ENCODE peak calls at places on chromosome 7, in four cellular contexts. J is H1, N is HepG2, G is GM12878. M is an unnamed sample.

GRCh38 chr7:137001041-137001440 is 132.6 kb downstream of the CHRM2 start:
- DNase-seq in J (no peak), N (no peak), G (no peak), M (no peak)

GRCh38 chr7:140041626-140042385 is 20.9 kb downstream of the PARP12 start:
- DNase-seq in J (no peak), N (no peak), G (no peak), M (no peak)

GRCh38 chr7:107075863-107076574 is 31.5 kb downstream of the PRKAR2B start:
- DNase-seq in J (no peak), N (no peak), G (no peak), M (no peak)

GRCh38 chr7:70665997-70666396 is 465.9 kb upstream of the GALNT17 start:
- DNase-seq in J (no peak), N (no peak), G (no peak), M (no peak)

GRCh38 chr7:83550100-83550499 is 98.8 kb downstream of the SEMA3E start:
- DNase-seq in J (no peak), N (no peak), G (no peak), M (no peak)

GRCh38 chr7:128307066-128307465 is 36.6 kb downstream of the RBM28 start:
- DNase-seq in J (no peak), N (no peak), G (no peak), M (no peak)

GRCh38 chr7:149027560-149028345 is 552 bp downstream of the PDIA4 start:
- DNase-seq in J (no peak), N (no peak), G (no peak), M (peak; percentile 50)

GRCh38 chr7:144835166-144835611 is 664 bp downstream of the TPK1 start:
- DNase-seq in J (no peak), N (peak; percentile 1), G (peak; percentile 21), M (peak; percentile 65)

GRCh38 chr7:135744938-135745701 is 3.5 kb downstream of the FAM180A start:
- DNase-seq in J (no peak), N (no peak), G (no peak), M (no peak)
- TF ChIP-seq TCF12 in J (no peak), N (no peak), G (no peak), M (no peak)

DNA sequence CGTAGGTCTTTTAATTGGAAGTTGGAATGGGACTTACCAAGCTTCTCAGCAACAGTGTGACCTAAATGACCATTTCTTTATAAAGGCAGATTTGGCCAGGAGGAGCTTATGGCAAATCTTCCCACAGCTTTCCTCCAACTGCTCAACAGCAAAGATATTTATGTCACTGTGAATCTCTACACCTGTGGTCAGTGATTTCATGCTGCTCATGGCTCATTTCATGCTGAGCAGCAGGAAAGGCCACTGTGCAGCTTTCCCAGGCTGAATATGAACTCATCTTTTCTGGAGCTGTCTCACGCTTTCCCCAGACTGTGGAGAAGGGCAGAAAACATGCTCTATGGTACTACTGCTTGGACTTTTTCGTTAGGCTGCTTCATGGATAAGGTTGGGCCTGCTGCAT is 29.8 kb downstream of the CALCR start:
- DNase-seq in J (no peak), N (no peak), G (no peak), M (no peak)
- TF ChIP-seq TCF12 in J (no peak), N (no peak), G (no peak), M (no peak)

GRCh38 chr7:17307969-17308648 is 9.7 kb downstream of the AHR start:
- DNase-seq in J (no peak), N (no peak), G (no peak), M (no peak)

GRCh38 chr7:17307558-17307957 is 9.1 kb downstream of the AHR start:
- DNase-seq in J (no peak), N (no peak), G (no peak), M (no peak)

GRCh38 chr7:17304926-17305325 is 6.5 kb downstream of the AHR start:
- DNase-seq in J (no peak), N (no peak), G (no peak), M (no peak)

GRCh38 chr7:17307033-17307432 is 8.6 kb downstream of the AHR start:
- DNase-seq in J (no peak), N (peak; percentile 49), G (no peak), M (no peak)

DNA sequence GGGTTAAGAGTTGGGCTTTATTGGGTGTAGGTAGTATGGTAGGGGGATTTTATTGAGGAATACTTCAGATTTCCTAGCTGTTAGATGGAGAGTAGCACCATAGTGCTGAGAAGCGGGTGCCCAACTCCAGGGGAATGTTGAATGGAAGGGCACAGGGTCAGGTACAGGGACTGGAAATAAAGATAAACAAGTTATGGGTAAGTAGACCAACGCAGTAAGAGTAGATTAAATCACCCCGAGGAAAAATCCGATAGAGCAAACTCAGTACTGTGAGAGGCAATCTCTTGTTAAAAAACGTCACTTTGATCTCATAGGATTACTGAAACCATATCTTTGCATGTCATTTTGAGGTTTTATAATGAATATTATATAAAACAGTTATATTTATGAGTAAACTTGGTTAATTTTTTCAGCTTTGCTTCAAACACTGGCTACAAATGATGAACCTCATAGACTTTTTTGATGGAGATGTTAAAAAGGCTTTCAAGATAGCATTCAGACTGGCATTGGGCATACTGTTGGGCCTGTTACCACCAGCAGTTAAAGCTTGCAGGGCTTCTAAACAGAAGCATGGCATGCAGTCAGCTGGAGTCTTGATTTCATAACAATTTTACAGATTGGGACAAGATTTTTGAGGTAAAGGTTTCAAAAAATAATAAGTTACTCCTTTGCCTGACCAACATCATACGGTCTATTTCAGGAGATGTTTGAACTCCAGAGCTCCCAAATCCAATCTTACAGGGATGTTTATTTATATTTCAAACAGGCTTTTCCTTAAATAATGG is 7.1 kb downstream of the AHR start:
- DNase-seq in J (no peak), N (no peak), G (no peak), M (no peak)
- TF ChIP-seq TCF12 in J (no peak), N (no peak), G (no peak), M (no peak)

GRCh38 chr7:43650457-43651052 is 67.6 kb downstream of the STK17A start:
- DNase-seq in J (no peak), N (no peak), G (no peak), M (no peak)
- TF ChIP-seq TCF12 in J (no peak), N (no peak), G (no peak), M (peak; percentile 47)

DNA sequence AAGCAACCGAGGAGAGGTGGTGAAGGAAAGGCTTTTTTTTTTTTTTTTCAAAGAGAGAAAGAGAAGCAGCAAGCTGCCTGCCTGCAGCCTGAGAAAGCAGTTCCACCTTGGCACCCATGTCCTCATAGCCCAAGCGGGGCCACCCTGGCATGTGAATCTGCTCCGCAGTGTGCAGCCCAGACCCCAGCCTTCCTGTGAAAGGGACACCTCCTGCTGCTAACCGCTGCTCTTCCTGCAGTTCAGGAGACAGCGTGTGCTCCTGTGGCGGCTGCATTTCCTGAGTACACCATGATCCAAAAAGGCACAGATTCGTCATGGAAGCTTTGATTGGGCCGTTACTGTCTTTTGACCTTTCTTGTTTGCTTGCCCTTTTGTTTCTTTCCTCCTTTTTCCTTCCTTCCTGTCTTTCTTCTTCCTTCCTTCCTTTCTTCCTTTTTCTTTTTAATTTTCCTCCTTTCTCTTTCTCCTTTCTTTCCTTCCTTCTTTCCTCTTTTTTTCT is 38.1 kb downstream of the IKZF1 start:
- DNase-seq in J (no peak), N (no peak), G (no peak), M (no peak)
- TF ChIP-seq TCF12 in J (no peak), N (no peak), G (no peak), M (no peak)

GRCh38 chr7:13980474-13980873 is 9.0 kb downstream of the ETV1 start:
- DNase-seq in J (no peak), N (no peak), G (no peak), M (no peak)

GRCh38 chr7:13984831-13985685 is 4.4 kb downstream of the ETV1 start:
- DNase-seq in J (no peak), N (no peak), G (no peak), M (no peak)

GRCh38 chr7:13981070-13981469 is 8.4 kb downstream of the ETV1 start:
- DNase-seq in J (no peak), N (no peak), G (no peak), M (peak; percentile 44)

GRCh38 chr7:13986208-13986607 is 3.3 kb downstream of the ETV1 start:
- DNase-seq in J (no peak), N (no peak), G (no peak), M (no peak)

GRCh38 chr7:13982940-13983677 is 6.4 kb downstream of the ETV1 start:
- DNase-seq in J (no peak), N (no peak), G (no peak), M (no peak)
- TF ChIP-seq TCF12 in J (no peak), N (no peak), G (no peak), M (no peak)

DNA sequence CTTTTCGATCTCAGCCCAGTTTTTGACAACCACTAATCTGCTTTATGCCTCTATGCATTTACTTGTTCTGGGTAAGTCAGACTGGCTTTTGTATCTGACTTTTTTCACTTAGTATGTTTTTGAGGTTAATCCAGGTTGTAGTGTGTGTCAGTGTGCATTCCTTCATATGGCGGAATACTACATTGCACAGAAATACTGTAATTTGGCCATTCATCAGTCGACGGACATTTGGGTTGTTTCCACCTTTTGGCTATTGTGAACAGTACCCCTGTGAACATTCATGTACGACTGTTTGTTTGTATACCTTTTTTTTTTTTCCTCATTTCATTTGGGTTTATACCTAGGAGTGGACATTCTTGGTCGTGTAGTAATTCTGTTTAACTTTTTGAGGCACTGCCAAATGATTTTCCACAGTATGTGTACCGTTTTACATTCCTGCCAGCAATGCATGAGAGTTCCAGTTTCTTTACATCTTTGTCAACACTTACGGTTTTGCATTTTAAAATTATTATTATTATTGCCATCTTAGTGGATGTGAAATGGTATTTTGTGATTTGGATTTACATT is 57.4 kb downstream of the MKLN1 start:
- DNase-seq in J (no peak), N (no peak), G (no peak), M (no peak)
- TF ChIP-seq TCF12 in J (no peak), N (no peak), G (no peak), M (no peak)